ENCODE peak calls at places on chromosome 9, in eight cellular contexts. X is left ventricle myocardium superior; A is NCI-H146; H is AG09319; L is naive thymus-derived CD8-positive, alpha-beta T cell; F is activated naive CD4-positive, alpha-beta T cell; B is NCI-H510A treated with DMSO at 0.1 percent for 48 hours; K is activated naive CD8-positive, alpha-beta T cell treated with anti-CD3 and anti-CD28 coated beads, Interleukin-2, amount 50 U/mL, for 24 hours. E is an unnamed sample.

GRCh38 chr9:69715825-69716224 is 43.7 kb upstream of the APBA1 start:
- DNase-seq in X (no peak), A (no peak), H (no peak), L (no peak), F (no peak), B (no peak), K (no peak), E (no peak)

GRCh38 chr9:116219686-116220085 is 66.1 kb downstream of the PAPPA start:
- DNase-seq in X (peak), A (no peak), H (no peak), L (no peak), F (no peak), B (peak), K (no peak), E (no peak)

GRCh38 chr9:133989554-133990365 is 2.4 kb downstream of the VAV2 start:
- DNase-seq in X (no peak), A (no peak), H (no peak), L (no peak), F (no peak), B (no peak), K (no peak), E (no peak)

GRCh38 chr9:115134941-115135340 is 17.0 kb upstream of the TNC start:
- DNase-seq in X (no peak), A (no peak), H (no peak), L (no peak), F (no peak), B (no peak), K (no peak), E (no peak)

GRCh38 chr9:6877671-6878161 is 119.9 kb downstream of the KDM4C start:
- DNase-seq in X (no peak), A (no peak), H (peak), L (no peak), F (no peak), B (no peak), K (no peak), E (no peak)

GRCh38 chr9:2576631-2577030 is 45.0 kb upstream of the VLDLR start:
- DNase-seq in X (no peak), A (no peak), H (no peak), L (no peak), F (no peak), B (peak), K (no peak), E (peak)

GRCh38 chr9:81798606-81799005 is 109.3 kb upstream of the TLE1 start:
- DNase-seq in X (no peak), A (no peak), H (no peak), L (no peak), F (no peak), B (no peak), K (no peak), E (no peak)

GRCh38 chr9:76542360-76542759 is 83.4 kb downstream of the GCNT1 start:
- DNase-seq in X (no peak), A (peak), H (no peak), L (no peak), F (no peak), B (no peak), K (no peak), E (no peak)

GRCh38 chr9:91628892-91629291 is 205.3 kb upstream of the NFIL3 start:
- DNase-seq in X (no peak), A (no peak), H (no peak), L (no peak), F (no peak), B (no peak), K (no peak), E (no peak)

GRCh38 chr9:98823666-98824334 is 16.3 kb downstream of the GALNT12 start:
- DNase-seq in X (no peak), A (no peak), H (no peak), L (no peak), F (no peak), B (no peak), K (no peak), E (no peak)